ENCODE peak calls at places on chromosome 16, in four cellular contexts. S is Caco-2, N is cardiac muscle cell, H is right atrium auricular region. X is an unnamed sample.

GRCh38 chr16:28980929-28981328 is 3.9 kb upstream of the LAT start:
- DNase-seq in S (no peak), N (no peak), H (no peak), X (no peak)

GRCh38 chr16:11633113-11633512 is 35.1 kb upstream of the SNN start:
- DNase-seq in S (no peak), N (no peak), H (no peak), X (no peak)

GRCh38 chr16:54442864-54443263 is 156.3 kb upstream of the IRX3 start:
- DNase-seq in S (no peak), N (no peak), H (no peak), X (no peak)

GRCh38 chr16:52567193-52567592 is 20.2 kb upstream of the TOX3 start:
- DNase-seq in S (no peak), N (no peak), H (no peak), X (no peak)

GRCh38 chr16:3690991-3691720 is 26.2 kb downstream of the TRAP1 start:
- DNase-seq in S (no peak), N (no peak), H (no peak), X (no peak)

GRCh38 chr16:72109966-72110530 is 16.4 kb downstream of the DHX38 start:
- DNase-seq in S (no peak), N (no peak), H (no peak), X (no peak)

GRCh38 chr16:57612494-57612893 is 15.9 kb upstream of the ADGRG1 start:
- DNase-seq in S (peak; percentile 17), N (no peak), H (no peak), X (no peak)

GRCh38 chr16:83895942-83896341 is 3.0 kb upstream of the MLYCD start:
- DNase-seq in S (no peak), N (no peak), H (no peak), X (no peak)

GRCh38 chr16:88635671-88636070 is 2.7 kb upstream of the IL17C start:
- DNase-seq in S (no peak), N (no peak), H (no peak), X (no peak)

GRCh38 chr16:2250652-2251280 is 621 bp downstream of the ECI1 start:
- DNase-seq in S (no peak), N (peak; percentile 10), H (no peak), X (no peak)

GRCh38 chr16:83744521-83744981 is 63.2 kb upstream of the HSBP1 start:
- DNase-seq in S (no peak), N (no peak), H (peak; percentile 68), X (no peak)

GRCh38 chr16:67632415-67633172 is 12.3 kb upstream of the CARMIL2 start:
- DNase-seq in S (no peak), N (peak; percentile 78), H (no peak), X (no peak)

GRCh38 chr16:66549284-66550131 is at the start of gene TK2:
- DNase-seq in S (peak; percentile 64), N (peak; percentile 85), H (peak; percentile 75), X (no peak)

DNA sequence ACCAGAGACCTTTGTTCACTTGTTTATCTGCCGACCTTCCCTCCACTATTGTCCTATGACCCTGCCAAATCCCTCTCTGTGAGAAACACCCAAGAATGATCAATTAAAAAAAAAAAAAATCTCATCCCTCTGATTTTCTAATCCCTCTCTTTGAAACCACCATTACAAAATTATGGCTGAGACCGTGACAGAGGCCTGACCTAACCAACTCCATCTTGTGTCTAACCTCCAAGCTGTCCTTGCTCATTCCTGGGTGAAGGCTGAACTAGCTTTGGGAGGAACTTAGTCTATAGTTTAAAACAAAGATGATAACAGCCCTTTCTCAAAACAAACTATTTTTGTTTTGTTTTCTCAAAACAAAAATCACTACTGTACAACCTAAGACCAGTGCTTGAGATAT is 474.5 kb downstream of the TMEM114 start:
- DNase-seq in S (no peak), N (no peak), H (no peak), X (no peak)
- H3K4me3 ChIP-seq in S (no peak overlapping the region), N (no peak overlapping the region), H (no peak overlapping the region), X (no peak overlapping the region)

DNA sequence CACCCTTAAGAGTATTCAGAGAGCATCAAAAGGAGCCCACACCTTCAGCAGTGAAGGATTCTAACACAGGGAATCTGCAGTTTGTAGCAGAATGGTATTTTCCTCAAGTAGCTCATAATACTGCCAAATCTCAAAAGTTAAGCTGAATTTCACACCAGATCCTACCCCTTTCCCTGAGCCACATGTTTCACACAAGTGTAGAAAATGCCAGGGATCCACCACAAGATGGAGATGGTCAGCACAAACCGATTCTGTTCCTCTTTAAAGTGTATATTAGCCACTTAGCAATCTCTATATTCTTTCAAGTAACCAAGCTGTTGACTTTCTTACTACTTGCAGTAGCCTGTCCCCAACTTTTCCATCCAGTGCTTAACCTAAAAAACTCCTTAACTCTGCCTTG is 13.2 kb downstream of the GINS2 start:
- DNase-seq in S (no peak), N (peak; percentile 55), H (no peak), X (no peak)
- TF ChIP-seq CTCF in S (peak; percentile 77), N (peak; percentile 66), H (peak; percentile 58), X (peak; percentile 45)

GRCh38 chr16:31129568-31130335 is 5.8 kb downstream of the PRSS8 start:
- DNase-seq in S (no peak), N (peak; percentile 43), H (peak; percentile 74), X (no peak)
- H3K4me3 ChIP-seq in S (no peak overlapping the region), N (no peak overlapping the region), H (no peak overlapping the region), X (no peak overlapping the region)

DNA sequence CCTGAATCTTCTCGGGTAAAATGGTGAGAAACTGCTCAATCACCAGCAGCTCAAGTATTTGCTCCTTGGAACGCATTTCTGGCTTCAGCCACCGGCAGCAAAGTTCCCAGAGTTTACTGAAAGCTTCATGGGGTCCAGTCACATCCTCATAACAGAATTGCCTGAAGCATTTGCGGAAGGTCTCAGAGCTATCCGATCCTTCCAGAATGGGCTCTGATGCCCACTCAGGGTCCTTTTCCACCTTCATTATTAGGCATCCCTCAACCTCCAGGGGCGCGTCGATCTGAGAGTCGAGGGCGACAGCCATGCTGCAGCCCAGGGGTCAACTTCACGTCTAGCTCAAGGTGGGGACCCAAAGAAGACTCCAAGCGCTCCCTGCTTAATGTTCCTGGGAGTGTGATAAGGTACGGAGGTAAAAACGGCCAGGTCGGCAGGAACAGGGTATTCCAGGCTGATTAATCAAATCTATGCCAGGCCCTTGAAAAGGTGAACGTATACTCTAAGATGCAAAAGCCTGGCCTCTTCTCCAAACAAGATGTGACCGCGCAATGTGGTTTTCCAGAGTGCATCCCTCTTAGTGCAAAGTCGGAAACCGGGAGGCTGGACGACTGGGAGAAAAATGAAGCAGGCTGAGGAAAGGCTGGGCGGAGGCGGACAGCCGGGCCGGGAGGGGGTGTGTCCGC is 683 bp downstream of the ZKSCAN2 start:
- DNase-seq in S (peak; percentile 40), N (peak; percentile 23), H (no peak), X (no peak)
- TF ChIP-seq CTCF in S (no peak), N (peak; percentile 14), H (no peak), X (no peak)